ENCODE peak calls at places on chromosomes 16 and 17, in seven cellular contexts. G is adrenal gland, T is esophagus squamous epithelium, U is body of pancreas, Z is A549, Q is IMR-90, O is right lobe of liver. P is an unnamed sample.
A peak's percentile ranks its signal among the peaks of the same experiment; 100 is the strongest.

GRCh38 chr17:66980896-66981295 is 16.4 kb downstream of the CACNG4 start:
- DNase-seq in G (no peak), Q (peak; percentile 17), Z (no peak), T (no peak), O (no peak), U (no peak), P (no peak)

GRCh38 chr17:45883063-45883462 is 11.3 kb upstream of the MAPT start:
- DNase-seq in U (no peak), Z (no peak), Q (no peak), O (no peak), T (no peak), G (no peak), P (no peak)

GRCh38 chr16:9159839-9160550 is 68.6 kb downstream of the HAPSTR1 start:
- DNase-seq in G (peak; percentile 38), U (peak; percentile 82), T (no peak), O (peak; percentile 67), Z (peak; percentile 83), Q (peak; percentile 66), P (peak; percentile 63)

GRCh38 chr16:15970202-15970601 is 20.8 kb downstream of the ABCC1 start:
- DNase-seq in O (no peak), U (no peak), G (no peak), Z (peak; percentile 72), Q (no peak), T (no peak), P (no peak)

GRCh38 chr16:51328708-51329107 is 177.6 kb upstream of the SALL1 start:
- DNase-seq in G (no peak), O (no peak), T (no peak), U (no peak), Q (no peak), Z (no peak), P (no peak)

GRCh38 chr16:17452931-17453330 is 17.8 kb downstream of the XYLT1 start:
- DNase-seq in T (no peak), G (no peak), Q (peak; percentile 44), Z (no peak), U (no peak), O (no peak), P (no peak)

GRCh38 chr17:64984776-64985521 is 65.7 kb upstream of the LRRC37A3 start:
- DNase-seq in U (no peak), O (no peak), Q (peak; percentile 23), Z (peak; percentile 75), G (peak; percentile 86), T (no peak), P (peak; percentile 29)

GRCh38 chr16:55555436-55555835 is 11.0 kb upstream of the CAPNS2 start:
- DNase-seq in G (no peak), T (no peak), U (no peak), Q (peak; percentile 35), O (no peak), Z (no peak), P (no peak)

GRCh38 chr17:39352511-39352910 is 48.9 kb downstream of the FBXL20 start:
- DNase-seq in T (no peak), O (no peak), Q (no peak), G (no peak), Z (no peak), U (no peak), P (no peak)

GRCh38 chr17:17433260-17433659 is 43.5 kb upstream of the MED9 start:
- DNase-seq in G (no peak), O (no peak), T (no peak), U (no peak), Z (no peak), Q (peak; percentile 72), P (no peak)

GRCh38 chr16:21626659-21627277 is 25.6 kb downstream of the IGSF6 start:
- DNase-seq in Q (peak; percentile 88), T (no peak), U (no peak), G (peak; percentile 58), Z (peak; percentile 46), O (no peak), P (no peak)

GRCh38 chr17:48162946-48163506 is 55.5 kb downstream of the SNX11 start:
- DNase-seq in T (no peak), G (peak; percentile 49), O (peak; percentile 54), U (peak; percentile 54), Q (no peak), Z (peak; percentile 57), P (peak; percentile 11)

GRCh38 chr16:21185659-21186325 is 25.6 kb downstream of the ZP2 start:
- DNase-seq in Z (no peak), U (no peak), O (no peak), Q (no peak), T (no peak), G (no peak), P (peak; percentile 21)

GRCh38 chr17:2403044-2403443 is 2.2 kb upstream of the MNT start:
- DNase-seq in O (peak; percentile 14), Q (no peak), U (no peak), T (no peak), G (no peak), Z (no peak), P (no peak)

GRCh38 chr16:85316321-85316919 is 204.1 kb upstream of the CIBAR2 start:
- DNase-seq in Z (peak; percentile 76), T (no peak), U (peak; percentile 81), O (peak; percentile 82), G (peak; percentile 79), Q (peak; percentile 51), P (peak; percentile 75)

GRCh38 chr16:3112058-3112880 is at the start of gene ZNF205:
- DNase-seq in U (peak; percentile 83), O (peak; percentile 78), T (no peak), G (peak; percentile 76), Q (peak; percentile 70), Z (peak; percentile 85), P (peak; percentile 85)

GRCh38 chr16:87854907-87855683 is 14.2 kb downstream of the SLC7A5 start:
- DNase-seq in O (no peak), Z (peak; percentile 78), U (no peak), Q (no peak), G (no peak), T (no peak), P (no peak)

DNA sequence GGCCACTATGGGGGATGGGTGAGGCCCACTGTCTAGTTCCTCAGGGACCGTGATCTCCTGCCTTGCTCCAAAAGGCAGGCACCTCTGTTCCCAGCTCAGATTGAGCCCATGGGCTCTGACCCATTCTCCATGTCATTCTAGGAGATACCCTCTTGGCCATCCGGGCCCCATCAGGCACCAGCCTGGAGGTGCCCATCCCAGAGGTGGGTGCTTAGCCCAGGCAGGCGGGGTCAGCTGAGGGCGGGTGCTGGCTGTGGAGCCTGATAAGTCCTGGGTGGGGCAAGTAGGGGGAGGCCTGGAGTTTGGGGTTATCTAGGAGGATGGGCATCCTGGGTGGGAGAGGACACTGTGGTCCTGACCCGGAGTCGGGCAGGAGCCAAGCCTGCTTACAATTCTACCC is 2.3 kb downstream of the E2F4 start:
- DNase-seq in T (no peak), Q (no peak), G (no peak), O (no peak), U (no peak), Z (no peak), P (no peak)
- H3K27ac ChIP-seq in T (no peak overlapping the region), Q (no peak overlapping the region), G (no peak overlapping the region), O (no peak overlapping the region), U (no peak overlapping the region), Z (no peak overlapping the region), P (no peak overlapping the region)

GRCh38 chr16:1781758-1782407 is 488 bp downstream of the SPSB3 start:
- DNase-seq in Q (peak; percentile 6), T (no peak), G (peak; percentile 65), Z (no peak), U (no peak), O (peak; percentile 62), P (peak; percentile 37)
- TF ChIP-seq POLR2A in Q (no peak), T (no peak), G (no peak), Z (peak; percentile 23), U (peak; percentile 81), O (no peak), P (no peak)

GRCh38 chr17:37605081-37605480 is 4.1 kb downstream of the SYNRG start:
- DNase-seq in T (no peak), G (no peak), O (no peak), Z (no peak), Q (peak; percentile 37), U (no peak), P (no peak)
- H3K27ac ChIP-seq in T (no peak overlapping the region), G (no peak overlapping the region), O (no peak overlapping the region), Z (no peak overlapping the region), Q (no peak overlapping the region), U (no peak overlapping the region), P (no peak overlapping the region)

GRCh38 chr17:42118545-42118944 is 2.6 kb downstream of the KAT2A start:
- DNase-seq in T (no peak), Z (peak; percentile 61), Q (peak; percentile 25), U (peak; percentile 54), O (no peak), G (no peak), P (no peak)

GRCh38 chr17:42119301-42119700 is 1.9 kb downstream of the KAT2A start:
- DNase-seq in U (no peak), G (no peak), Q (no peak), O (no peak), T (no peak), Z (no peak), P (no peak)

GRCh38 chr17:42120161-42121065 is 754 bp downstream of the KAT2A start:
- DNase-seq in U (no peak), O (no peak), Q (no peak), T (no peak), G (no peak), Z (no peak), P (no peak)

GRCh38 chr17:42122371-42123303 is at the start of gene HSPB9:
- DNase-seq in T (no peak), Q (no peak), O (peak; percentile 88), Z (no peak), U (peak; percentile 91), G (no peak), P (peak; percentile 86)

GRCh38 chr17:42121066-42121769 is at the start of gene KAT2A:
- DNase-seq in U (peak; percentile 84), T (no peak), O (peak; percentile 89), Q (peak; percentile 77), G (peak; percentile 74), Z (peak; percentile 89), P (peak; percentile 88)
- TF ChIP-seq POLR2A in U (no peak), T (peak; percentile 25), O (peak; percentile 28), Q (no peak), G (no peak), Z (peak; percentile 93), P (peak; percentile 35)

GRCh38 chr16:81706327-81707295 is 72.5 kb upstream of the PLCG2 start:
- DNase-seq in Z (no peak), U (no peak), T (no peak), O (peak; percentile 33), Q (no peak), G (no peak), P (no peak)

GRCh38 chr16:81703177-81704155 is 75.6 kb upstream of the PLCG2 start:
- DNase-seq in Z (peak; percentile 92), G (peak; percentile 90), Q (peak; percentile 91), T (no peak), O (peak; percentile 43), U (no peak), P (no peak)

GRCh38 chr16:81707411-81708321 is 71.4 kb upstream of the PLCG2 start:
- DNase-seq in T (no peak), Z (peak; percentile 63), U (peak; percentile 67), Q (peak; percentile 73), G (peak; percentile 49), O (peak; percentile 73), P (peak; percentile 84)

GRCh38 chr16:81702506-81702905 is 76.6 kb upstream of the PLCG2 start:
- DNase-seq in Z (no peak), Q (no peak), U (no peak), O (peak; percentile 7), G (no peak), T (no peak), P (no peak)

GRCh38 chr16:81705261-81705660 is 73.8 kb upstream of the PLCG2 start:
- DNase-seq in T (no peak), G (no peak), Z (no peak), O (peak; percentile 29), U (no peak), Q (no peak), P (no peak)
- H3K27ac ChIP-seq in T (no peak overlapping the region), G (no peak overlapping the region), Z (peak overlapping the region; percentile 94), O (no peak overlapping the region), U (no peak overlapping the region), Q (no peak overlapping the region), P (peak overlapping the region; percentile 82)